ENCODE peak calls at places on chromosomes 4 and X, in five cellular contexts. A is NB4; U is stomach; W is psoas muscle; K is CD8-positive, alpha-beta T cell. X is an unnamed sample.

GRCh38 chr4:138537739-138538138 is 295.6 kb upstream of the SLC7A11 start:
- DNase-seq in W (no peak), A (no peak), K (no peak), U (no peak), X (no peak)

GRCh38 chr4:80268081-80268823 is 1.8 kb downstream of the FGF5 start:
- DNase-seq in W (no peak), A (no peak), K (no peak), U (no peak), X (no peak)

GRCh38 chr4:54165438-54165837 is 63.7 kb upstream of the PDGFRA start:
- DNase-seq in U (no peak), W (no peak), A (no peak), K (no peak), X (no peak)

GRCh38 chr4:26287748-26288147 is 33.1 kb upstream of the RBPJ start:
- DNase-seq in A (peak; percentile 68), K (no peak), W (no peak), U (no peak), X (no peak)

GRCh38 chr4:25536577-25537325 is 118.9 kb upstream of the SLC34A2 start:
- DNase-seq in W (no peak), A (no peak), K (no peak), U (no peak), X (no peak)

GRCh38 chr4:55013431-55013955 is 111.9 kb downstream of the KDR start:
- DNase-seq in U (no peak), W (no peak), A (no peak), K (no peak), X (no peak)

GRCh38 chrX:27085346-27085745 is 377.8 kb downstream of the PPP4R3C start:
- DNase-seq in K (no peak), A (no peak), W (no peak), U (no peak), X (no peak)

GRCh38 chr4:109574443-109574850 is 14.4 kb downstream of the MCUB start:
- DNase-seq in A (peak; percentile 38), K (no peak), U (no peak), W (no peak), X (peak; percentile 31)

GRCh38 chrX:48579259-48579658 is 5.0 kb downstream of the RBM3 start:
- DNase-seq in U (no peak), W (no peak), A (no peak), K (no peak), X (no peak)

GRCh38 chr4:75950416-75950815 is 9.6 kb upstream of the NAAA start:
- DNase-seq in U (no peak), A (no peak), W (no peak), K (no peak), X (no peak)

GRCh38 chr4:56469489-56470210 is 2.2 kb downstream of the SRP72 start:
- DNase-seq in W (no peak), K (no peak), U (no peak), A (peak; percentile 54), X (no peak)

GRCh38 chrX:21606037-21606436 is 52.1 kb downstream of the KLHL34 start:
- DNase-seq in A (no peak), K (no peak), W (no peak), U (no peak), X (no peak)

GRCh38 chr4:153684182-153685073 is at the start of gene TLR2:
- DNase-seq in K (peak; percentile 30), W (peak; percentile 80), U (peak; percentile 85), A (peak; percentile 77), X (no peak)

GRCh38 chr4:25862411-25863346 is at the start of gene SEL1L3:
- DNase-seq in K (no peak), A (peak; percentile 62), W (peak; percentile 54), U (peak; percentile 79), X (no peak)

GRCh38 chrX:103517246-103517645 is 2.0 kb downstream of the RAB40A start:
- DNase-seq in A (no peak), U (no peak), W (no peak), K (no peak), X (no peak)

GRCh38 chr4:10047967-10048366 is 26.7 kb upstream of the SLC2A9 start:
- DNase-seq in K (no peak), W (no peak), U (no peak), A (peak; percentile 24), X (no peak)

GRCh38 chr4:110287130-110287529 is 88.7 kb upstream of the ELOVL6 start:
- DNase-seq in A (no peak), U (no peak), W (no peak), K (no peak), X (no peak)

GRCh38 chr4:129231907-129232626 is 136.1 kb downstream of the C4orf33 start:
- DNase-seq in A (no peak), W (no peak), K (no peak), U (no peak), X (no peak)

GRCh38 chr4:151012836-151013235 is 2.2 kb downstream of the LRBA start:
- DNase-seq in A (no peak), U (peak; percentile 48), W (no peak), K (no peak), X (no peak)

GRCh38 chr4:158802914-158803313 is 34.1 kb downstream of the FNIP2 start:
- DNase-seq in A (no peak), W (no peak), K (no peak), U (no peak), X (no peak)

GRCh38 chr4:60133414-60133813 is 1066.7 kb upstream of the ADGRL3 start:
- DNase-seq in W (no peak), K (no peak), A (no peak), U (no peak), X (no peak)

GRCh38 chrX:80808854-80809493 is 703 bp downstream of the BRWD3 start:
- DNase-seq in W (no peak), A (peak; percentile 33), U (no peak), K (peak; percentile 0), X (no peak)

GRCh38 chr4:106892786-106893185 is 143.3 kb downstream of the DKK2 start:
- DNase-seq in U (no peak), K (no peak), A (no peak), W (peak; percentile 26), X (no peak)

GRCh38 chr4:70903282-70903603 is 1.1 kb downstream of the MOB1B start:
- DNase-seq in K (no peak), W (no peak), A (no peak), U (no peak), X (no peak)

GRCh38 chr4:160316036-160316435 is 1213.2 kb downstream of the RAPGEF2 start:
- DNase-seq in A (no peak), K (no peak), W (no peak), U (no peak), X (no peak)

GRCh38 chr4:148152868-148153630 is 289.2 kb downstream of the NR3C2 start:
- DNase-seq in K (no peak), W (no peak), U (no peak), A (no peak), X (no peak)
- TF ChIP-seq CTCF in K (no peak), W (no peak), U (no peak), A (no peak), X (peak; percentile 33)

GRCh38 chr4:140149851-140150635 is 3.9 kb downstream of the MAML3 start:
- DNase-seq in W (peak; percentile 80), K (peak; percentile 25), U (peak; percentile 80), A (peak; percentile 76), X (no peak)
- TF ChIP-seq CTCF in W (no peak), K (no peak), U (no peak), A (no peak), X (no peak)

GRCh38 chr4:4426511-4427477 is 39.9 kb downstream of the NSG1 start:
- DNase-seq in W (no peak), U (no peak), A (no peak), K (no peak), X (no peak)
- TF ChIP-seq CTCF in W (no peak), U (no peak), A (no peak), K (no peak), X (no peak)

GRCh38 chr4:156827519-156827918 is 144.1 kb downstream of the PDGFC start:
- DNase-seq in K (no peak), A (no peak), W (no peak), U (no peak), X (no peak)
- TF ChIP-seq CTCF in K (no peak), A (no peak), W (no peak), U (no peak), X (no peak)

GRCh38 chrX:37646254-37646653 is 39.3 kb upstream of the XK start:
- DNase-seq in K (no peak), A (peak; percentile 11), W (no peak), U (no peak), X (no peak)
- TF ChIP-seq CTCF in K (no peak), A (no peak), W (no peak), U (peak; percentile 6), X (no peak)

GRCh38 chr4:90121961-90122748 is 5.0 kb upstream of the CCSER1 start:
- DNase-seq in K (no peak), W (no peak), U (no peak), A (no peak), X (no peak)

GRCh38 chr4:90127706-90128345 is 632 bp downstream of the CCSER1 start:
- DNase-seq in U (peak; percentile 50), W (peak; percentile 41), K (no peak), A (no peak), X (no peak)

GRCh38 chr4:90126805-90127204 is 389 bp upstream of the CCSER1 start:
- DNase-seq in U (no peak), W (no peak), K (no peak), A (no peak), X (no peak)

DNA sequence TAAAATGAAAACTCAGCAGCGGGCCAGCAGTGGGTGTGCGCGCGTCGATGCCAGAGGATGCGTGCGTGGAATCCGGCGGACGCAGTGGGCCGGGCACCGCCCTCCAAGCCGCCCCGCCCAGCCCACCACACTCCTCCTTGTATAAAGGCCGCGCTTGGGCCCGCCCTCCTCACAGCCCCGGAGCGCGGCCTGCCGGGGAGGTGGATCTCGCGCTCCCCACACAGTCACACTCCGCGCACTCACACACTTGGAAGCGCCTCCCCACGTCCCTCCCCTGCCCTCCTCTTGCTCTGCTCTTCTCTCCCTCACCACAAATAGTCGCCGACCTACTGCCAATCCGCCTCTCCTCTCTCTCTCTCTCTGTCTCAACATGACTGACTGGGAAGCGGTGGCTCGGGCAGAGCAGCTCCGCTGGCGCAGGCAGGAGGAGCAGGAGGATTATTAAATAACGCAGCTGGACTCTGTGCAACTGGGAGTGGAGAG is at the start of gene CCSER1:
- DNase-seq in U (peak; percentile 85), K (peak; percentile 1), A (no peak), W (peak; percentile 73), X (no peak)
- TF ChIP-seq CTCF in U (no peak), K (no peak), A (no peak), W (no peak), X (no peak)

GRCh38 chr4:36823199-36823967 is 421.2 kb upstream of the NWD2 start:
- DNase-seq in K (no peak), W (no peak), A (no peak), U (no peak), X (no peak)

DNA sequence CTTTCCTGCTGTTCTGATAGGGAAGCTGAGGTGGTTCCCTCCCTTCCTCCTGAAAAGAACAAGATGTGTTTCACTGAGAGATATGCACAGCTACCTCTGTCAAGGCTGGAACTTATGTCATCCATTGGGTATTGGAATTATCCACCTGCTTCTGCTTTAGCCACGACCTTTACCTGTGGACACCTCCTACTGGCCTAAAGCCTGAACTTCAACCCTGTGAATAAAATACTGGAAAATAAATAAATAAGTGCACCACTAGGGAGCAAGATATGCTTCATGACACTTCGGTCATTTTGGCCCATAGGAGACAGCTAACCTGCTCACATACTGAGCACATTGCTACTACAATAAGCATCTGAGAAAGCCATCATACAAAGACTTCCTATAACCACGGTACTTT is 419.9 kb upstream of the NWD2 start:
- DNase-seq in W (no peak), A (peak; percentile 12), U (no peak), K (no peak), X (peak; percentile 13)
- TF ChIP-seq CTCF in W (no peak), A (no peak), U (no peak), K (no peak), X (no peak)